ENCODE peak calls at places on chromosomes 5 and 9, in six cellular contexts. O, K, M, Q, Y and C are unnamed samples.
A peak's percentile ranks its signal among the peaks of the same experiment; 100 is the strongest.

GRCh38 chr9:1997646-1998045 is 17.5 kb upstream of the SMARCA2 start:
- DNase-seq in K (no peak), Q (no peak), Y (no peak), M (no peak), O (no peak), C (no peak)

GRCh38 chr9:19828586-19828985 is 39.7 kb upstream of the SLC24A2 start:
- DNase-seq in K (no peak), O (no peak), M (no peak), Q (no peak), Y (no peak), C (no peak)

GRCh38 chr9:36962721-36963120 is 71.3 kb downstream of the PAX5 start:
- DNase-seq in Y (no peak), Q (no peak), M (no peak), O (no peak), K (no peak), C (no peak)

GRCh38 chr9:18490591-18491370 is 16.8 kb downstream of the ADAMTSL1 start:
- DNase-seq in O (peak; percentile 100), Y (no peak), M (peak; percentile 99), Q (no peak), K (peak; percentile 40), C (peak; percentile 96)

GRCh38 chr5:149221731-149222342 is 49.8 kb upstream of the AFAP1L1 start:
- DNase-seq in Y (no peak), Q (no peak), K (no peak), O (peak; percentile 82), M (peak; percentile 84), C (peak; percentile 36)

GRCh38 chr9:125861405-125862063 is 114.4 kb downstream of the PBX3 start:
- DNase-seq in Q (no peak), K (no peak), O (no peak), M (peak; percentile 47), Y (no peak), C (no peak)

GRCh38 chr5:36600847-36601527 is 5.4 kb upstream of the SLC1A3 start:
- DNase-seq in K (no peak), M (no peak), Y (no peak), O (peak; percentile 33), Q (no peak), C (no peak)

GRCh38 chr9:120212853-120213200 is 367.1 kb downstream of the CDK5RAP2 start:
- DNase-seq in Y (no peak), M (no peak), K (no peak), Q (no peak), O (no peak), C (no peak)

GRCh38 chr5:141598389-141599360 is 20.1 kb downstream of the DIAPH1 start:
- DNase-seq in M (peak; percentile 57), K (no peak), Q (no peak), O (peak; percentile 66), Y (no peak), C (no peak)

GRCh38 chr5:3392306-3392939 is 203.2 kb upstream of the IRX1 start:
- DNase-seq in Q (no peak), O (no peak), K (peak; percentile 29), M (no peak), Y (no peak), C (no peak)

GRCh38 chr5:98769006-98769255 is 4.5 kb upstream of the RGMB start:
- DNase-seq in M (no peak), K (peak; percentile 50), Y (peak; percentile 91), Q (no peak), O (no peak), C (no peak)

DNA sequence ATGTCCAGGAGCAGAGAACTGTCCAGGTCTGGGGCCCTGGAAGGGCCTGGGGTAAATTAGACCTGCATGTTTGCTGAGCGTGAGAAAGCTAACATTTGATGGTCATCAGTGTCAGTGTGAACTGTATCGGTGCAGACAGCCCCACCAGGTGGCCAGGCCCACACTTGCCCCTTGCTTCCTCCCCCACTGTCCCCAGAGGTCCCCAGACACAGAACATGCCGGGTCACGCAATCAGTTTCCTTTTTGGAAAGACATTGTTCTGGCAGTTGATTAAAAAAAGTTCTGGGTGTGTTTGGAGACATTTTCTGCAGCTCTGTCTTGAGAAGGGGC is 1.5 kb downstream of the NKD2 start:
- DNase-seq in Q (peak; percentile 35), O (no peak), M (no peak), K (peak; percentile 14), Y (no peak), C (no peak)
- TF ChIP-seq CTCF in Q (no peak), O (no peak), M (no peak), K (no peak), Y (peak; percentile 25), C (no peak)

GRCh38 chr9:134820901-134821300 is 59.7 kb upstream of the FCN2 start:
- DNase-seq in K (no peak), O (no peak), M (no peak), Q (no peak), Y (no peak), C (no peak)

GRCh38 chr9:134825025-134825424 is 55.6 kb upstream of the FCN2 start:
- DNase-seq in O (no peak), Y (no peak), Q (no peak), M (no peak), K (no peak), C (no peak)

GRCh38 chr9:134822541-134822940 is 58.1 kb upstream of the FCN2 start:
- DNase-seq in Q (no peak), O (no peak), Y (no peak), M (no peak), K (no peak), C (no peak)

GRCh38 chr9:134824583-134824982 is 56.0 kb upstream of the FCN2 start:
- DNase-seq in O (no peak), K (no peak), M (no peak), Q (no peak), Y (no peak), C (no peak)

DNA sequence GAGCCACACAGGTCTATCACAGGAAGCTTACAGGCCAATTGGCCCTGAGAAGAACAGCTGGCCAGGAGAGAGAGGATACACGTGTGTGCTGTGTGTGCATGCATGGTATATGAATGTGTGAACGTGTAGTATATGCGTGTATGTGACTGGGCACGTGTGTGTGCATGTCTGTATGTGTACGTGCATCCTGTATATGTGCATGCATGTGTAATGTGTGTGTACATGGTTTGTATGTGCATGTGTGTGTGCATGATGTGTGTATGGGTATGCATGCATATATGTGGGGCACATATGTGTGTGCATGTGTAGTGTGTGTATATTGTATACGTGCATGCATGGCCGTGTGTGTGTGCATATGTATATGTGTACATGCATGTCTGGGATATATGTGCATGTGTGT is 57.0 kb upstream of the FCN2 start:
- DNase-seq in M (no peak), O (no peak), Q (no peak), Y (no peak), K (no peak), C (no peak)
- H3K27ac ChIP-seq in M (no peak overlapping the region), O (no peak overlapping the region), Q (no peak overlapping the region), Y (no peak overlapping the region), K (no peak overlapping the region), C (no peak overlapping the region)

GRCh38 chr9:96874947-96875459 is 20.7 kb upstream of the ZNF782 start:
- DNase-seq in Q (peak; percentile 49), O (peak; percentile 58), M (peak; percentile 59), Y (no peak), K (no peak), C (no peak)
- H3K4me3 ChIP-seq in Q (peak overlapping the region; percentile 61), O (peak overlapping the region; percentile 50), M (peak overlapping the region; percentile 48), Y (peak overlapping the region; percentile 52), K (peak overlapping the region; percentile 72), C (peak overlapping the region; percentile 74)

DNA sequence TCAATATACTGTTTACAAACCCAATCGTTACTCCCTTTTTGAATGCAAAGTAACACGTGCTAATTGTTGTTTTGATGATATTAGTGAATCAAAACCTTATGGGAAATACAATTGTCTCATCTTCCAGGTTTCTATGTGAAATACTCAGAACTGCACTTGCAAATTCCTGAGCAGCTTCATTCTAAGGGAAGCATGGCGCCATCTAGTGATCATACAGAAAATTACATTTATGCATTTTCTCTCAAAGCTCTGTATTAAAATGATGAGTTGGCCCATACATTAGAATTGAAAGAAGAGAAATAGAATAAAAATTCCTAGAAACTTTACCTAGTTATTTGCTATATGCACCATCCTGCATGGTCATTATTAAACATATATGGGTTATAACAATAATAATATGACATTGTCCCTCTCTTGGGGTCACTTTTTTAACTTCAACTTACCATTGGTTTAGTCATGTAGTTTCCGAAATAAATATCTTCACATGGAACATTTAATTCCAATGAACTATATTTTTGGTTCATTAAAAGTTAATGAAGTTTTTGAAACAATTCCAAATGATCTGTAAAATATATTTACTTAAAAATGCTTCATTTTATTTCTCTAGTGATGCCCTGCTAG is 220.0 kb downstream of the PDE4D start:
- DNase-seq in Q (peak; percentile 68), Y (peak; percentile 71), O (peak; percentile 41), K (no peak), M (peak; percentile 49), C (no peak)
- TF ChIP-seq CTCF in Q (peak; percentile 97), Y (peak; percentile 91), O (peak; percentile 72), K (peak; percentile 89), M (peak; percentile 78), C (peak; percentile 80)

DNA sequence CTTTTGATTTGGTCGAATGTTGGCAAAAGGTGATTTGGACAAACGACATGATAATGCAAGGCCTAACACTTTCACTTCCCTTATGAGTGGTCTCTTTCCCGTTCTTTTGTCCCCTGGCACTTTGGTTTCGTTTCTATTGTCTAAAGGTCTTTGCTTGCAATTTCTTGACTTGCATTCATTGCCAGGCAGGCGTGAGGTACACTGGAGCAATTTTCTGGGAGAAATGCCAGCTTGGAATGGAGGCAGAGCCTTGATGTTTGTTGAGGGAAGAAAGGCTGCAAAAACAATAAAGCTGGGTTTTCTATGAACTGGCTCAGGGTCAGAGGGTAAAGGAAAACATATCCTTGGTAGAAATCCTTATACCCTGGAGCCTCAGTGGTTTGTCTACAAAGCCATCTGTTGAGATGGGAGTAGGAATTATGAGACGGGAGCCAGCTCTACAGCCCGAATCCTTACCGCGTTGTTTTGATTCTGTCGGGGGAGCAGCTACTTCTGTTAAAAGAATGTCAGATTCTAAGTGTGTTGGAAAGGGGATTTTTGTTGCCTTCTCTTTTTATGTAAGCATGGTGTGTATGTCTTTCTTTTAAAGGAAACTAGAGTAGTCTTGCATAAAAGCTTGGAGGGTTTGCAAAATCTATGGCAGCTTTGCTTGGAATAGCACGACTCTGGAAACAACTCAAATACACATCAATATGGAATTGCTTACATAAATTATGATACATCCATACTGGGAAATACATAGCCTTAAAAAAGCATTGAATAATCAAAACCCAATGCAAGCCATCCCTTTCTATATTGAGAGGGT is 158.9 kb downstream of the RMI1 start:
- DNase-seq in K (no peak), Q (peak; percentile 12), Y (no peak), M (peak; percentile 12), O (peak; percentile 44), C (no peak)
- H3K27ac ChIP-seq in K (no peak overlapping the region), Q (no peak overlapping the region), Y (no peak overlapping the region), M (no peak overlapping the region), O (no peak overlapping the region), C (no peak overlapping the region)